ENCODE peak calls at places on chromosomes 13 and 19, in four cellular contexts. Y is frontal cortex; M is left cardiac atrium; O is activated CD8-positive, alpha-beta memory T cell treated with anti-CD3 and anti-CD28 coated beads for 48 hours. A is an unnamed sample.

GRCh38 chr13:101512650-101513049 is 60.2 kb downstream of the ITGBL1 start:
- DNase-seq in O (no peak), M (no peak), Y (no peak), A (no peak)

GRCh38 chr13:19713186-19713965 is 69.4 kb downstream of the PSPC1 start:
- DNase-seq in M (no peak), Y (no peak), O (no peak), A (no peak)

GRCh38 chr19:51354742-51355148 is 11.4 kb downstream of the ETFB start:
- DNase-seq in Y (no peak), O (no peak), M (peak), A (no peak)

GRCh38 chr13:112477070-112477619 is 101.0 kb downstream of the SPACA7 start:
- DNase-seq in Y (no peak), O (no peak), M (no peak), A (no peak)

GRCh38 chr13:87274209-87274819 is 396.9 kb upstream of the SLITRK5 start:
- DNase-seq in O (no peak), Y (no peak), M (no peak), A (no peak)

GRCh38 chr19:16470911-16471811 is 609 bp downstream of the EPS15L1 start:
- DNase-seq in O (no peak), Y (peak), M (no peak), A (peak)

GRCh38 chr13:28991764-28992163 is 171.6 kb downstream of the MTUS2 start:
- DNase-seq in O (no peak), M (no peak), Y (no peak), A (no peak)

GRCh38 chr19:37997911-37998344 is 90.9 kb downstream of the SIPA1L3 start:
- DNase-seq in O (no peak), M (peak), Y (no peak), A (no peak)

GRCh38 chr13:113168211-113168610 is 9.8 kb downstream of the PROZ start:
- DNase-seq in Y (no peak), O (no peak), M (no peak), A (no peak)

GRCh38 chr19:6392219-6393073 is 518 bp downstream of the GTF2F1 start:
- DNase-seq in M (no peak), O (no peak), Y (no peak), A (no peak)

GRCh38 chr13:81745391-81745790 is 1404.5 kb upstream of the SPRY2 start:
- DNase-seq in M (no peak), Y (no peak), O (no peak), A (no peak)

GRCh38 chr19:28294395-28294794 is 918.6 kb downstream of the UQCRFS1 start:
- DNase-seq in Y (no peak), O (no peak), M (no peak), A (peak)

GRCh38 chr19:33458807-33459206 is 62.8 kb downstream of the PEPD start:
- DNase-seq in O (no peak), Y (no peak), M (no peak), A (peak)

GRCh38 chr19:44212865-44213346 is 574 bp downstream of the ZNF227 start:
- DNase-seq in Y (no peak), O (no peak), M (no peak), A (no peak)

GRCh38 chr13:110164706-110165105 is 142.3 kb downstream of the COL4A1 start:
- DNase-seq in O (no peak), Y (no peak), M (no peak), A (no peak)

GRCh38 chr13:22271963-22272362 is 601.1 kb downstream of the FGF9 start:
- DNase-seq in O (no peak), M (no peak), Y (no peak), A (no peak)

GRCh38 chr19:46704379-46705076 is 12.4 kb downstream of the PRKD2 start:
- DNase-seq in Y (no peak), O (peak), M (peak), A (peak)

GRCh38 chr19:48480476-48481190 is 11.5 kb downstream of the CYTH2 start:
- DNase-seq in Y (no peak), M (peak), O (peak), A (no peak)

GRCh38 chr19:5738423-5738822 is 18.0 kb downstream of the CATSPERD start:
- DNase-seq in M (no peak), O (no peak), Y (no peak), A (no peak)

GRCh38 chr19:7454998-7455397 is 33.8 kb downstream of the PEX11G start:
- DNase-seq in O (no peak), Y (no peak), M (no peak), A (no peak)

GRCh38 chr13:34425307-34425949 is 516.6 kb upstream of the NBEA start:
- DNase-seq in O (no peak), Y (no peak), M (no peak), A (no peak)

GRCh38 chr13:106610511-106610910 is 42.6 kb upstream of the ARGLU1 start:
- DNase-seq in O (no peak), M (no peak), Y (no peak), A (no peak)

GRCh38 chr19:50479761-50480251 is 3.2 kb upstream of the GARIN5A start:
- DNase-seq in O (no peak), Y (no peak), M (no peak), A (no peak)